ENCODE peak calls at places on chromosome 10, in ten cellular contexts. X is GM23248; G is AG04450; O is neuronal stem cell; Y is lung; I is HCT116; R is heart left ventricle; N is IMR-90; Q is CD8-positive, alpha-beta memory T cell; Z is MM.1S. W is an unnamed sample.

GRCh38 chr10:80133221-80133620 is 691 bp downstream of the PLAC9 start:
- DNase-seq in X (peak), G (no peak), O (no peak), Y (no peak), I (no peak), R (peak), N (no peak), Q (no peak), Z (no peak), W (no peak)

GRCh38 chr10:50473756-50474155 is 150.0 kb downstream of the SGMS1 start:
- DNase-seq in X (no peak), G (no peak), O (no peak), Y (no peak), I (no peak), R (no peak), N (no peak), Q (no peak), Z (no peak), W (no peak)

GRCh38 chr10:9254353-9254752 is 1199.9 kb downstream of the GATA3 start:
- DNase-seq in X (peak), G (peak), O (no peak), Y (no peak), I (no peak), R (no peak), N (peak), Q (no peak), Z (no peak), W (no peak)

GRCh38 chr10:93435621-93436385 is 46.3 kb downstream of the MYOF start:
- DNase-seq in X (peak), G (no peak), O (peak), Y (no peak), I (no peak), R (no peak), N (peak), Q (no peak), Z (no peak), W (no peak)

GRCh38 chr10:5961405-5962100 is 15.8 kb downstream of the IL15RA start:
- DNase-seq in X (no peak), G (no peak), O (no peak), Y (no peak), I (no peak), R (peak), N (no peak), Q (no peak), Z (no peak), W (no peak)

GRCh38 chr10:93461807-93462178 is 20.3 kb downstream of the MYOF start:
- DNase-seq in X (peak), G (no peak), O (no peak), Y (no peak), I (peak), R (no peak), N (peak), Q (no peak), Z (no peak), W (no peak)

GRCh38 chr10:126669188-126669587 is 1.3 kb downstream of the C10orf90 start:
- DNase-seq in X (no peak), G (no peak), O (no peak), Y (no peak), I (no peak), R (no peak), N (no peak), Q (no peak), Z (no peak), W (no peak)

GRCh38 chr10:113493195-113493594 is 59.7 kb upstream of the HABP2 start:
- DNase-seq in X (peak), G (no peak), O (no peak), Y (no peak), I (no peak), R (no peak), N (peak), Q (no peak), Z (no peak), W (no peak)

GRCh38 chr10:75395955-75396860 is 5.4 kb downstream of the ZNF503 start:
- DNase-seq in X (peak), G (no peak), O (peak), Y (peak), I (no peak), R (peak), N (no peak), Q (no peak), Z (no peak), W (no peak)

GRCh38 chr10:122221958-122222357 is 49.1 kb upstream of the BTBD16 start:
- DNase-seq in X (no peak), G (no peak), O (no peak), Y (no peak), I (no peak), R (no peak), N (no peak), Q (no peak), Z (no peak), W (no peak)

GRCh38 chr10:8811201-8811600 is 756.7 kb downstream of the GATA3 start:
- DNase-seq in X (no peak), G (no peak), O (no peak), Y (no peak), I (no peak), R (no peak), N (no peak), Q (no peak), Z (no peak), W (no peak)

GRCh38 chr10:6734286-6734685 is 154.2 kb upstream of the PRKCQ start:
- DNase-seq in X (no peak), G (no peak), O (no peak), Y (no peak), I (no peak), R (no peak), N (no peak), Q (no peak), Z (no peak), W (no peak)

GRCh38 chr10:12195281-12195602 is 449 bp downstream of the NUDT5 start:
- DNase-seq in X (no peak), G (no peak), O (no peak), Y (no peak), I (no peak), R (no peak), N (no peak), Q (no peak), Z (no peak), W (no peak)

GRCh38 chr10:112804036-112804435 is 146.0 kb upstream of the TCF7L2 start:
- DNase-seq in X (no peak), G (no peak), O (no peak), Y (no peak), I (no peak), R (no peak), N (no peak), Q (no peak), Z (no peak), W (no peak)

GRCh38 chr10:119425102-119425880 is 117.2 kb downstream of the RGS10 start:
- DNase-seq in X (no peak), G (no peak), O (no peak), Y (no peak), I (no peak), R (no peak), N (no peak), Q (no peak), Z (no peak), W (no peak)

GRCh38 chr10:28679941-28680752 is 2.8 kb downstream of the BAMBI start:
- DNase-seq in X (no peak), G (no peak), O (no peak), Y (no peak), I (no peak), R (no peak), N (no peak), Q (no peak), Z (no peak), W (no peak)

GRCh38 chr10:89521368-89521767 is 14.0 kb downstream of the SLC16A12 start:
- DNase-seq in X (no peak), G (no peak), O (no peak), Y (no peak), I (no peak), R (no peak), N (peak), Q (no peak), Z (no peak), W (no peak)

GRCh38 chr10:87850742-87851205 is 12.6 kb downstream of the KLLN start:
- DNase-seq in X (peak), G (no peak), O (peak), Y (peak), I (no peak), R (peak), N (peak), Q (peak), Z (peak), W (no peak)

GRCh38 chr10:60207894-60208293 is 181.8 kb downstream of the ANK3 start:
- DNase-seq in X (no peak), G (no peak), O (no peak), Y (no peak), I (no peak), R (no peak), N (no peak), Q (no peak), Z (no peak), W (no peak)

GRCh38 chr10:35462491-35462934 is 126.2 kb downstream of the CCNY start:
- DNase-seq in X (no peak), G (no peak), O (peak), Y (no peak), I (no peak), R (no peak), N (no peak), Q (no peak), Z (peak), W (peak)

GRCh38 chr10:60239228-60239627 is 150.4 kb downstream of the ANK3 start:
- DNase-seq in X (no peak), G (no peak), O (no peak), Y (no peak), I (no peak), R (no peak), N (no peak), Q (no peak), Z (no peak), W (no peak)

GRCh38 chr10:96830511-96831199 is 1.4 kb upstream of the LCOR start:
- DNase-seq in X (peak), G (no peak), O (peak), Y (peak), I (peak), R (no peak), N (peak), Q (peak), Z (peak), W (no peak)

GRCh38 chr10:44369851-44370250 is 15.0 kb downstream of the CXCL12 start:
- DNase-seq in X (peak), G (no peak), O (no peak), Y (no peak), I (no peak), R (no peak), N (peak), Q (no peak), Z (no peak), W (no peak)

GRCh38 chr10:32298066-32298812 is 48.7 kb downstream of the EPC1 start:
- DNase-seq in X (peak), G (peak), O (no peak), Y (no peak), I (peak), R (no peak), N (peak), Q (no peak), Z (no peak), W (no peak)

GRCh38 chr10:52961298-52961697 is 188.7 kb upstream of the MBL2 start:
- DNase-seq in X (no peak), G (no peak), O (no peak), Y (no peak), I (no peak), R (no peak), N (no peak), Q (no peak), Z (no peak), W (no peak)

GRCh38 chr10:31928531-31929259 is at the start of gene ARHGAP12:
- DNase-seq in X (peak), G (peak), O (peak), Y (peak), I (no peak), R (peak), N (peak), Q (peak), Z (peak), W (peak)

GRCh38 chr10:38047666-38048065 is 37.2 kb downstream of the ZNF33A start:
- DNase-seq in X (peak), G (no peak), O (no peak), Y (no peak), I (no peak), R (no peak), N (peak), Q (no peak), Z (no peak), W (no peak)

GRCh38 chr10:91349381-91349780 is 60.8 kb upstream of the HECTD2 start:
- DNase-seq in X (peak), G (peak), O (no peak), Y (no peak), I (no peak), R (peak), N (peak), Q (no peak), Z (no peak), W (no peak)

GRCh38 chr10:79400567-79401004 is 44.8 kb downstream of the ZCCHC24 start:
- DNase-seq in X (peak), G (no peak), O (no peak), Y (no peak), I (peak), R (peak), N (no peak), Q (peak), Z (peak), W (no peak)

GRCh38 chr10:128149267-128149666 is 23.0 kb upstream of the MKI67 start:
- DNase-seq in X (no peak), G (no peak), O (no peak), Y (no peak), I (no peak), R (no peak), N (no peak), Q (no peak), Z (no peak), W (no peak)

GRCh38 chr10:6844251-6844650 is 264.2 kb upstream of the PRKCQ start:
- DNase-seq in X (no peak), G (no peak), O (no peak), Y (no peak), I (no peak), R (no peak), N (no peak), Q (no peak), Z (no peak), W (no peak)

DNA sequence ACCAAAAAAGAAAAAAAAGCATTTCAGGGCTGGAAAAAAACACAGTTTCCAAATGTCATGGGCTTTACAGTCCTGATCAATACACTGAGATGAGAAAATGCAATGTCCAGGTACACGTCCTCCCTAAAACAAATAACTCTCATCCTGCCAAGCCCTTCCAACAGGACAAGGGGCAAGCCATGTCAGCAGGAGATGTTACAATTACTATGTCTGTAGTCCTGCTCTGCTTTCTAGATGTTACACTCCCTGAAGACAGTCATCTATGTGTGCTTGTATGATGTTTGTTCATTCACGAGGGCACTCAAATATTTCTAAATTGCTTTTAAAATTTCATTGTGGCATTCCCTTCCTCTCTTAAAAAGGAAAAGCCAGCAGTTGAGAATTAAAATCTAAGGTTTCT is 103.2 kb downstream of the SORBS1 start:
- DNase-seq in X (no peak), G (no peak), O (no peak), Y (no peak), I (no peak), R (no peak), N (no peak), Q (no peak), Z (no peak), W (no peak)
- H3K27ac ChIP-seq in X (no peak), G (no peak), O (no peak), Y (peak), I (no peak), R (peak), N (no peak), Q (no peak), Z (no peak), W (peak)

DNA sequence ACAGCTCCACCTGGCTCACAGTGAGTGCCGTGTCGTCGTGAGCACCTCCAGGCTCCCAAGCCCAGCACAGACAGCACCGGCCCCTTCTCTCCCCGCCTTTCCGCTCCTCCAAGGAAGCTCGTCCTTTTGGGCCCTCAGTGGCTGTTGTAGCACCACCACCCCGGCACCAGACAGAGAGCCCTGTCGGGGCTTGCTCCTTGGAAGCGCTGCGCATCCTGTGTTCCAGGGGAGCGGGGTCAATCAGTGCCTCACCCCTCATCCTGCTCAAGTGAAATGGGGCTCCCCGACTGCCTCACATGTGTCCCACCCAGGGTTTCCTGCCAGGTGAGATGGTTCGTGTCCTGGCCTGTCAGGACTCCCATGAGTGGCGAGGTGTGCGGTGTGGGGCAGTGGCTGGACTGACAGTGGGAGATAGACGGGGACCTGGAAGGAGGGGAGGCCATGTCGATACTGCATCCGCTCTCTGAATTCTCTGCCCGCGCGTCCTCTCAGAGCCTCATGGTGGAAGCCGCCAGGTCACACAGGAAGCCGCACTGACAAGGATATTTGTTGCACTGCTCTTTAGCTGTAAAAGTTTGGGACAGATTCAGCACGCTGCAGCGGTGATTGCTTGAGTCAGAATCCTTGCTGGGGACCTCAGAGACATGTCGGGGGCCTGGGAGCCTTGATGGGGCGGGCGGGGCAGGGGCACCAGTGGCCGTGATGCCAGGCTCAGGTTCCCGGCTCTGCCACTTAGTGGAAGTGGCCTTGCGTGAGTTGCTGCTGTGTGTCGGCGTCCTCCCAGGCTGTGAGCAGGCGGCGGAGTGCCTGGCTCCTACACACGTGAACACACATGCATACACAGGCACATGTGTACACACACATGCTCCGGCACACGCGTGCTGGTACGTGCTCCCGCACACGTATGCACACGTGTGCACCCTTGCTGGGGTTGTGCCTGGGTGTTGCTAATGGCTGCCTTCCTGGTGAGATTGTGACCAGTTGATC is 107.2 kb downstream of the INPP5A start:
- DNase-seq in X (no peak), G (no peak), O (no peak), Y (no peak), I (no peak), R (peak), N (no peak), Q (no peak), Z (no peak), W (no peak)
- H3K27ac ChIP-seq in X (no peak), G (no peak), O (no peak), Y (no peak), I (no peak), R (no peak), N (no peak), Q (no peak), Z (no peak), W (peak)

DNA sequence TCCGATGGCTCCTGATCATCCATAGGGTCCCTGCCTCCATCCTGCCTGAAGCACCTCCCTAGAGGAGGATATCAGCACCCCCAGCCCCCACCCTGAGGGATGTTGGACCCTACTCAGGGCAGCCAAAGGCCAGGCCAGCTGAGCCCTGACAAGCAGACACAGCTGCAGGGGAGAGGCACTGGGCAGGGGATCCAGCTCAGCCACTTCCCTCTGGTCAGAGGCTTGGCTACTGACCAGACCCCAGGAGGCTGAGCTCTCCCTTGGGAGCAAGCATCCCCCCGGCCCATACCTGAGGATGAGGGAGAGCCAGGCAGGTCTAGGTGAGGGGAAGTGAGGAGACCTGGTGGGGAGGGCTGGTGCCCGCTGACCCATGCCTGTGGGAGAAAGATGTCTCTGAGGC is 6.6 kb downstream of the LDB3 start:
- DNase-seq in X (no peak), G (no peak), O (no peak), Y (no peak), I (no peak), R (peak), N (no peak), Q (no peak), Z (no peak), W (no peak)
- H3K27ac ChIP-seq in X (no peak), G (no peak), O (no peak), Y (peak), I (no peak), R (peak), N (no peak), Q (no peak), Z (no peak), W (peak)

DNA sequence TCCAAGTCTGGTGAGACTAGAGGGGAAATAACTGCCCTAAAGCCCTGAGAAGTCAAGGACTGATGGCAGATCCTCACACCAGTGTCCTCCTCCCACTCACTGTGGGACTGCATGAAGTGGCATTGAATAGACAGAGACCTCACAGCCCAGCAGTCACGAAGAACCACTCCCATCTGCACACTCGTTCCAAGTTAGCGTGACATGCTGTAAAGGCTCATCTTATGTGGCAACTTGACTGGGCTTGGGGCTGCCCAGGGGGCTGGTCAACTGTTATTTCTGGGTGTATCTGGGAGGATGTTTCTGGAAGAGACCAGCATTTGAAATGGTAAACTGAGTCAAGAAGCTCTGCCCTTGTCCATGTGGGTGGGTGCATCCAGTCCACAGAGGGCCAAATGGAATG is 104.7 kb downstream of the ADARB2 start:
- DNase-seq in X (no peak), G (no peak), O (no peak), Y (no peak), I (no peak), R (no peak), N (no peak), Q (no peak), Z (no peak), W (no peak)
- H3K27ac ChIP-seq in X (no peak), G (no peak), O (no peak), Y (no peak), I (no peak), R (no peak), N (no peak), Q (no peak), Z (no peak), W (no peak)

GRCh38 chr10:100996678-100997363 is 2.8 kb upstream of the LZTS2 start:
- DNase-seq in X (peak), G (no peak), O (peak), Y (peak), I (no peak), R (no peak), N (no peak), Q (peak), Z (peak), W (no peak)

GRCh38 chr10:100993986-100994708 is 5.5 kb upstream of the LZTS2 start:
- DNase-seq in X (peak), G (no peak), O (no peak), Y (no peak), I (no peak), R (no peak), N (peak), Q (no peak), Z (peak), W (no peak)

GRCh38 chr10:100997364-100998182 is 2.0 kb upstream of the LZTS2 start:
- DNase-seq in X (peak), G (no peak), O (peak), Y (peak), I (peak), R (peak), N (peak), Q (peak), Z (peak), W (peak)

GRCh38 chr10:100998183-100998990 is 1.2 kb upstream of the LZTS2 start:
- DNase-seq in X (peak), G (no peak), O (no peak), Y (peak), I (no peak), R (peak), N (peak), Q (peak), Z (peak), W (peak)

DNA sequence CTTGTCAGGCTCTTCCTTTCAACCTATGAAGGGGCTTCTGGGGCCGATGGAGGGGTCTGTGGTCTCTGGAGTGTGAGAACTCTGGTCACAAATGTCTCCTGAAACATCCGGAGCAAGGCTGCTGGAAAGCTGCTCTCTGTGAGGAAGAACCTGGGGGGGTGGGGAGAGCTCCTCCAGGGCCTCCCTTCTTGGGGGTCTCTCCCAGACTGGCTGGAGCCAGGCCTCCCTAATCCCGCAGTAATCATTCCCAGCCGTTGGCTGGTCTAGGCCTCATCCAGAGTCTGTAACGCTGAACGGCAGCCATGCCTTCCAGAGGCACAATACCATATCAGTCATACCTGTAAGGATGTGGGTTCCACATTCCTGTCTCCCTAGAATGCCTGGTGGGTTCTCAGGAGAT is 4.4 kb upstream of the LZTS2 start:
- DNase-seq in X (no peak), G (no peak), O (no peak), Y (no peak), I (no peak), R (no peak), N (no peak), Q (no peak), Z (no peak), W (no peak)
- H3K27ac ChIP-seq in X (no peak), G (no peak), O (no peak), Y (no peak), I (peak), R (no peak), N (no peak), Q (no peak), Z (no peak), W (no peak)

W was measured in caudate nucleus.